ENCODE peak calls at places on chromosome 22, in seven cellular contexts. N is A673, Q is left ventricle myocardium inferior, O is sigmoid colon, F is psoas muscle, E is cardiac muscle cell, L is suprapubic skin. K is an unnamed sample.

GRCh38 chr22:44550666-44551491 is 52.8 kb upstream of the RTL6 start:
- DNase-seq in N (no peak), Q (peak; percentile 72), O (peak; percentile 96), F (peak; percentile 57), E (peak; percentile 98), L (peak; percentile 79), K (peak; percentile 29)

GRCh38 chr22:17486313-17486712 is 77.0 kb upstream of the SLC25A18 start:
- DNase-seq in N (no peak), Q (no peak), O (no peak), F (peak; percentile 34), E (no peak), L (no peak), K (no peak)

GRCh38 chr22:40224702-40225101 is 47.0 kb downstream of the TNRC6B start:
- DNase-seq in N (no peak), Q (no peak), O (no peak), F (no peak), E (no peak), L (no peak), K (no peak)

GRCh38 chr22:22691716-22692701 is 47.6 kb downstream of the GGTLC2 start:
- DNase-seq in N (no peak), Q (no peak), O (peak; percentile 50), F (no peak), E (peak; percentile 46), L (no peak), K (no peak)

GRCh38 chr22:32469799-32470212 is 4.8 kb upstream of the FBXO7 start:
- DNase-seq in N (peak; percentile 41), Q (no peak), O (peak; percentile 75), F (no peak), E (peak; percentile 50), L (peak; percentile 74), K (no peak)

GRCh38 chr22:32932176-32932575 is 126.0 kb downstream of the SYN3 start:
- DNase-seq in N (no peak), Q (no peak), O (no peak), F (no peak), E (no peak), L (no peak), K (no peak)

GRCh38 chr22:40418366-40419201 is 48.2 kb downstream of the SGSM3 start:
- DNase-seq in N (peak; percentile 76), Q (peak; percentile 29), O (peak; percentile 86), F (no peak), E (no peak), L (no peak), K (no peak)

GRCh38 chr22:21985214-21985613 is 2.6 kb upstream of the TOP3B start:
- DNase-seq in N (no peak), Q (no peak), O (no peak), F (no peak), E (no peak), L (no peak), K (no peak)

GRCh38 chr22:29163808-29164207 is 41.9 kb upstream of the EMID1 start:
- DNase-seq in N (no peak), Q (no peak), O (peak; percentile 4), F (no peak), E (no peak), L (peak; percentile 13), K (no peak)

GRCh38 chr22:43521716-43522115 is 109.9 kb downstream of the MPPED1 start:
- DNase-seq in N (no peak), Q (no peak), O (no peak), F (no peak), E (no peak), L (no peak), K (no peak)

GRCh38 chr22:40525250-40525884 is 111.2 kb downstream of the MRTFA start:
- DNase-seq in N (peak; percentile 66), Q (peak; percentile 53), O (no peak), F (peak; percentile 51), E (peak; percentile 74), L (no peak), K (peak; percentile 50)

GRCh38 chr22:46931881-46932280 is 169.4 kb downstream of the TBC1D22A start:
- DNase-seq in N (no peak), Q (no peak), O (no peak), F (no peak), E (no peak), L (no peak), K (no peak)

GRCh38 chr22:17910561-17911311 is 113.6 kb downstream of the MICAL3 start:
- DNase-seq in N (peak; percentile 29), Q (peak; percentile 78), O (peak; percentile 94), F (peak; percentile 86), E (peak; percentile 83), L (peak; percentile 80), K (peak; percentile 83)

GRCh38 chr22:43230983-43231723 is 44.2 kb upstream of the TTLL12 start:
- DNase-seq in N (peak; percentile 71), Q (peak; percentile 34), O (no peak), F (no peak), E (peak; percentile 48), L (no peak), K (peak; percentile 38)

GRCh38 chr22:38110008-38110862 is at the start of gene BAIAP2L2:
- DNase-seq in N (no peak), Q (no peak), O (no peak), F (no peak), E (no peak), L (no peak), K (no peak)

GRCh38 chr22:44024288-44024908 is at the start of gene PARVB:
- DNase-seq in N (peak; percentile 13), Q (peak; percentile 55), O (no peak), F (peak; percentile 47), E (peak; percentile 28), L (peak; percentile 69), K (no peak)

GRCh38 chr22:30481711-30482110 is 9.9 kb upstream of the SEC14L3 start:
- DNase-seq in N (peak; percentile 71), Q (no peak), O (no peak), F (no peak), E (peak; percentile 11), L (no peak), K (no peak)

GRCh38 chr22:50089231-50090140 is at the start of gene MOV10L1:
- DNase-seq in N (peak; percentile 27), Q (no peak), O (no peak), F (no peak), E (peak; percentile 77), L (no peak), K (no peak)

GRCh38 chr22:44224166-44224565 is 43.4 kb downstream of the PARVG start:
- DNase-seq in N (peak; percentile 12), Q (no peak), O (peak; percentile 39), F (no peak), E (no peak), L (no peak), K (no peak)

GRCh38 chr22:29022101-29022817 is 39.4 kb downstream of the C22orf31 start:
- DNase-seq in N (no peak), Q (no peak), O (no peak), F (no peak), E (no peak), L (no peak), K (no peak)

GRCh38 chr22:45638197-45638596 is 33.4 kb upstream of the ATXN10 start:
- DNase-seq in N (no peak), Q (no peak), O (no peak), F (no peak), E (no peak), L (no peak), K (no peak)
- H3K9me3 ChIP-seq in N (no peaks in the 10 kb centered on the region), Q (no peaks in the 10 kb centered on the region), O (no peaks in the 10 kb centered on the region), F (no peaks in the 10 kb centered on the region), E (no peaks in the 10 kb centered on the region), L (no peaks in the 10 kb centered on the region), K (no peaks in the 10 kb centered on the region)

GRCh38 chr22:26610072-26610958 is 7.5 kb downstream of the CRYBB1 start:
- DNase-seq in N (peak; percentile 18), Q (peak; percentile 24), O (no peak), F (peak; percentile 36), E (peak; percentile 91), L (no peak), K (peak; percentile 21)
- H3K27ac ChIP-seq in N (no peak overlapping the region), Q (no peak overlapping the region), O (no peak overlapping the region), F (no peak overlapping the region), E (no peak overlapping the region), L (no peak overlapping the region), K (no peak overlapping the region)

DNA sequence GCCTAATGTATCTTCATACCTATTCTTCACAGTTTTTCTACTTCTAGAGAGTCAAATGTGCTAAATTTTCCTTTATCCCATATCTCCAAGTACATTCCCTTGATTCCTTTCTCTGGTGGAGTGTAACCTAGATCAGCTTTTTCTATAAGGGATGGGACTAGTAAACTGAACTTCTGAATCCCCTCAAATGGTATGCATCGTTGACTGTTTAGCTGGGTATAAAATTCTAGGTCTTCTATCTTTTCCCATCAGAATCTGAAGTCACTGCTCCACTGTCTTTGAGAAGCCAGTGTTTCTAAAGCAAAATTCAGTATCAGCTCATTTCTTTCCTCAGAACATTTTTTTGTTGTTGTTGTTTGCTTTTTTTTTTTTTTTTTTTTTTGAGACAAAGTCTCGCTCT is 1256.8 kb downstream of the BRD1 start:
- DNase-seq in N (no peak), Q (no peak), O (no peak), F (no peak), E (no peak), L (no peak), K (no peak)
- H3K9me3 ChIP-seq in N (peaks cover 16% of the 10 kb centered on the region), Q (peaks cover 32% of the 10 kb centered on the region), O (peaks cover 3% of the 10 kb centered on the region), F (peaks cover 5% of the 10 kb centered on the region), E (no peaks in the 10 kb centered on the region), L (no peaks in the 10 kb centered on the region), K (no peaks in the 10 kb centered on the region)

GRCh38 chr22:39174498-39175120 is 22.1 kb upstream of the CBX7 start:
- DNase-seq in N (peak; percentile 88), Q (peak; percentile 77), O (peak; percentile 93), F (peak; percentile 79), E (peak; percentile 98), L (peak; percentile 86), K (peak; percentile 87)

GRCh38 chr22:39173050-39173706 is 20.7 kb upstream of the CBX7 start:
- DNase-seq in N (no peak), Q (no peak), O (no peak), F (no peak), E (no peak), L (no peak), K (no peak)

GRCh38 chr22:39175127-39176066 is 22.9 kb upstream of the CBX7 start:
- DNase-seq in N (no peak), Q (no peak), O (no peak), F (no peak), E (peak; percentile 23), L (no peak), K (no peak)

GRCh38 chr22:39171623-39172264 is 19.3 kb upstream of the CBX7 start:
- DNase-seq in N (no peak), Q (no peak), O (no peak), F (no peak), E (no peak), L (no peak), K (no peak)

DNA sequence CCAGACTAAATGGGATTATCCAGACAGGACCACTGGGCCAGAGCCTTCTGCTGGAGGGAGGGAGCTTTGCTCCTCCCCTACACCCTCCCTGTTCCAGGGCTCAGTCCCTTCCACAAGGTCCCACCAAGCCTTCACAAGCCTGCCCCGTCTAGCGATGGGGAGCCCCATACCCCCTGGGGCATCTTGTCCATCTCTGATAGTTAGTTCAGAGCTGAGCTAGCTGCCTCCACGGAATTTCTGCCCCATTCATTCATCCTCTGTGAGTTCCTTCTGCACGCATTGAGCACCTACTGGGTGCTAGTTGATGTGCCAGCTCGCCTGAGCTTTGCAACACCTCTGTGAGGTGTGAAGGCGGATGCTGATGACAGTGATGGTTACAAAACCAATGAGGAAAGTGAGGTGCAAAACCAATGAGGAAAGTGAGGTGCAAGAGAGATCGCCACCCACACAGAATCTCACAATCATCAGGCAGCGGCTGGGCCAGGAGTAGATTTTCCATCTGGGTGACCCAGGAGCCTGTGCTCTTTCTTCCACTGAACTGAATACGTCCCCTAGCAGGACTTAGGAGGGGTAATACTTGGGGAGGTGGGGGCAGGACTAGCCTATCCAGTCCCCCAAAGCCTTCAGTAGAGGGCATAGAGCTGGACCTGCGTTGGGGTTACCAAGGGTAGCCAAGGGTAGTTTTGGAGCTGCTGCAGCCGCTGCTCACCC is 21.5 kb upstream of the CBX7 start:
- DNase-seq in N (no peak), Q (no peak), O (no peak), F (no peak), E (peak; percentile 23), L (no peak), K (no peak)
- H3K27ac ChIP-seq in N (peak overlapping the region; percentile 67), Q (peak overlapping the region; percentile 88), O (peak overlapping the region; percentile 76), F (peak overlapping the region; percentile 24), E (peak overlapping the region; percentile 64), L (peak overlapping the region; percentile 77), K (peak overlapping the region; percentile 85)

K was measured in heart right ventricle.